ENCODE peak calls at places on chromosomes 16 and 17, in six cellular contexts. C is RWPE1; X is memory B cell; I is NCI-H1694 treated with DMSO at 0.1 percent for 48 hours; Z is stimulated activated CD8-positive, alpha-beta memory T cell treated with anti-CD3 and anti-CD28 coated beads, Interleukin-2, amount 100 ng/mL, for 48 hours; B is iPS DF 19.7. V is an unnamed sample.
A peak's percentile ranks its signal among the peaks of the same experiment; 100 is the strongest.

GRCh38 chr16:2467301-2468141 is 3.6 kb upstream of the NTN3 start:
- DNase-seq in Z (no peak), B (no peak), I (peak; percentile 59), X (peak; percentile 40), C (peak; percentile 82), V (no peak)

GRCh38 chr17:10799407-10799806 is 4.5 kb downstream of the TMEM238L start:
- DNase-seq in B (no peak), X (no peak), Z (no peak), I (no peak), C (no peak), V (no peak)

GRCh38 chr17:48095611-48096010 is 5.7 kb downstream of the CBX1 start:
- DNase-seq in I (no peak), C (no peak), Z (no peak), B (no peak), X (no peak), V (no peak)

GRCh38 chr17:47310186-47310733 is 13.5 kb upstream of the EFCAB13 start:
- DNase-seq in X (no peak), Z (no peak), I (no peak), C (no peak), B (no peak), V (no peak)

GRCh38 chr17:6456914-6457687 is 12.8 kb downstream of the PIMREG start:
- DNase-seq in C (peak; percentile 53), X (no peak), B (no peak), I (no peak), Z (no peak), V (no peak)

GRCh38 chr17:32854834-32855389 is 22.0 kb downstream of the MYO1D start:
- DNase-seq in C (no peak), B (no peak), X (no peak), I (no peak), Z (no peak), V (no peak)

GRCh38 chr17:57455063-57455914 is 199.0 kb downstream of the MSI2 start:
- DNase-seq in C (no peak), I (no peak), X (no peak), Z (no peak), B (no peak), V (peak; percentile 94)

GRCh38 chr17:50478391-50479361 is at the start of gene RSAD1:
- DNase-seq in Z (peak; percentile 78), B (peak; percentile 75), X (peak; percentile 76), C (peak; percentile 82), I (peak; percentile 84), V (peak; percentile 60)

GRCh38 chr17:51947160-51947559 is 211.4 kb downstream of the CA10 start:
- DNase-seq in X (no peak), Z (no peak), I (no peak), C (no peak), B (no peak), V (no peak)

GRCh38 chr17:63270610-63271009 is 175.5 kb downstream of the CYB561 start:
- DNase-seq in X (no peak), Z (no peak), B (no peak), C (no peak), I (no peak), V (no peak)

GRCh38 chr17:76690596-76691280 is 20.0 kb downstream of the MXRA7 start:
- DNase-seq in I (no peak), C (no peak), X (no peak), Z (no peak), B (no peak), V (no peak)

GRCh38 chr16:30535106-30535776 is 583 bp upstream of the ZNF747 start:
- DNase-seq in Z (no peak), X (no peak), B (no peak), I (no peak), C (no peak), V (no peak)

GRCh38 chr17:49203796-49204195 is 6.6 kb downstream of the GNGT2 start:
- DNase-seq in C (no peak), Z (no peak), B (no peak), X (no peak), I (no peak), V (no peak)

GRCh38 chr16:78211200-78211599 is 111.7 kb downstream of the WWOX start:
- DNase-seq in Z (no peak), I (no peak), C (no peak), B (no peak), X (no peak), V (no peak)

GRCh38 chr17:57945999-57946797 is 9.0 kb downstream of the CUEDC1 start:
- DNase-seq in X (no peak), I (no peak), Z (no peak), C (peak; percentile 74), B (no peak), V (no peak)

GRCh38 chr16:8972843-8973586 is 9.3 kb upstream of the USP7 start:
- DNase-seq in I (no peak), C (no peak), B (no peak), Z (no peak), X (no peak), V (no peak)

GRCh38 chr17:82294086-82294773 is 20.7 kb upstream of the CSNK1D start:
- DNase-seq in X (no peak), I (no peak), B (no peak), Z (no peak), C (no peak), V (no peak)

GRCh38 chr16:47568355-47568754 is 107.2 kb downstream of the PHKB start:
- DNase-seq in I (no peak), B (no peak), Z (no peak), C (no peak), X (no peak), V (no peak)

GRCh38 chr16:22296225-22297113 is 740 bp upstream of the POLR3E start:
- DNase-seq in I (peak; percentile 19), Z (no peak), B (no peak), X (no peak), C (no peak), V (peak; percentile 94)

GRCh38 chr16:9374076-9374475 is 282.6 kb downstream of the HAPSTR1 start:
- DNase-seq in B (no peak), I (no peak), C (no peak), Z (no peak), X (no peak), V (no peak)

GRCh38 chr16:47631131-47631530 is 170.0 kb downstream of the PHKB start:
- DNase-seq in X (no peak), I (no peak), C (no peak), Z (no peak), B (no peak), V (no peak)

GRCh38 chr16:51880776-51881175 is 666.2 kb downstream of the TOX3 start:
- DNase-seq in C (peak; percentile 66), Z (no peak), I (no peak), X (no peak), B (no peak), V (no peak)

GRCh38 chr17:37465058-37465616 is 24.6 kb upstream of the DUSP14 start:
- DNase-seq in I (no peak), B (no peak), C (peak; percentile 57), X (no peak), Z (no peak), V (no peak)

GRCh38 chr16:15777533-15778203 is 79.2 kb downstream of the MYH11 start:
- DNase-seq in I (peak; percentile 55), X (no peak), C (peak; percentile 49), Z (peak; percentile 3), B (no peak), V (no peak)

GRCh38 chr16:52435573-52435972 is 111.4 kb downstream of the TOX3 start:
- DNase-seq in X (no peak), C (no peak), I (peak; percentile 82), B (no peak), Z (no peak), V (no peak)

GRCh38 chr17:30236297-30236624 is 764 bp upstream of the SLC6A4 start:
- DNase-seq in Z (no peak), C (no peak), X (no peak), I (no peak), B (no peak), V (no peak)

GRCh38 chr17:82257473-82257872 is 16.0 kb downstream of the CSNK1D start:
- DNase-seq in X (no peak), B (no peak), I (peak; percentile 76), C (no peak), Z (peak; percentile 59), V (no peak)

GRCh38 chr16:23434380-23434779 is 18.6 kb downstream of the COG7 start:
- DNase-seq in Z (no peak), I (peak; percentile 85), C (peak; percentile 57), X (peak; percentile 50), B (no peak), V (peak; percentile 40)

GRCh38 chr17:55228683-55229192 is 36.0 kb upstream of the HLF start:
- DNase-seq in X (no peak), C (no peak), B (no peak), Z (no peak), I (no peak), V (no peak)

GRCh38 chr17:59506907-59507726 is 58.3 kb upstream of the DHX40 start:
- DNase-seq in X (no peak), B (no peak), I (no peak), Z (no peak), C (no peak), V (no peak)

GRCh38 chr16:72561-73537 is at the start of gene RHBDF1:
- DNase-seq in B (no peak), C (peak; percentile 74), I (no peak), X (no peak), Z (no peak), V (no peak)

GRCh38 chr17:10265100-10265810 is 66.8 kb upstream of the GAS7 start:
- DNase-seq in I (no peak), X (no peak), C (no peak), B (no peak), Z (no peak), V (peak; percentile 23)

GRCh38 chr16:85123891-85124635 is 11.8 kb upstream of the CIBAR2 start:
- DNase-seq in I (no peak), X (no peak), C (peak; percentile 26), Z (no peak), B (no peak), V (no peak)

V was measured in GM12878.